ENCODE peak calls at places on chromosomes 11 and 22, in seven cellular contexts. N is activated T-helper 1 cell treated with Interleukin-2 at 50 U/mL for 16 hours; P is heart right ventricle; Z is mucosa of gallbladder; L is activated naive CD8-positive, alpha-beta T cell treated with anti-CD3 and anti-CD28 coated beads, Interleukin-2, amount 50 U/mL, for 24 hours; Y is frontal cortex; G is hippocampal formation. M is an unnamed sample.

GRCh38 chr11:76658651-76659650 is 11.6 kb downstream of the LRRC32 start:
- DNase-seq in N (no peak), P (no peak), Z (no peak), L (no peak), Y (no peak), G (no peak), M (no peak)

GRCh38 chr11:76808996-76809395 is 25.8 kb downstream of the TSKU start:
- DNase-seq in N (no peak), P (no peak), Z (no peak), L (no peak), Y (no peak), G (no peak), M (no peak)

GRCh38 chr11:92180664-92181251 is 43.9 kb upstream of the FAT3 start:
- DNase-seq in N (no peak), P (no peak), Z (no peak), L (no peak), Y (no peak), G (no peak), M (peak; percentile 16)

GRCh38 chr11:78228467-78228866 is 39.7 kb downstream of the USP35 start:
- DNase-seq in N (no peak), P (peak; percentile 55), Z (peak; percentile 39), L (no peak), Y (peak; percentile 54), G (peak; percentile 40), M (peak; percentile 55)

GRCh38 chr11:108786281-108786990 is 121.6 kb downstream of the DDX10 start:
- DNase-seq in N (no peak), P (no peak), Z (no peak), L (no peak), Y (no peak), G (no peak), M (peak; percentile 50)

GRCh38 chr11:3861698-3862097 is 6.2 kb downstream of the STIM1 start:
- DNase-seq in N (no peak), P (no peak), Z (no peak), L (peak; percentile 45), Y (no peak), G (no peak), M (no peak)

GRCh38 chr11:77668760-77669159 is 31.2 kb upstream of the CLNS1A start:
- DNase-seq in N (no peak), P (no peak), Z (no peak), L (no peak), Y (no peak), G (no peak), M (peak; percentile 59)

GRCh38 chr11:133500936-133501335 is 31.4 kb downstream of the OPCML start:
- DNase-seq in N (no peak), P (no peak), Z (peak; percentile 1), L (no peak), Y (no peak), G (no peak), M (no peak)

GRCh38 chr11:73257342-73258103 is 14.6 kb upstream of the P2RY6 start:
- DNase-seq in N (no peak), P (no peak), Z (no peak), L (no peak), Y (no peak), G (no peak), M (peak; percentile 87)

GRCh38 chr11:823441-824291 is 4.1 kb upstream of the CRACR2B start:
- DNase-seq in N (no peak), P (no peak), Z (no peak), L (no peak), Y (no peak), G (no peak), M (no peak)

GRCh38 chr22:35697142-35697541 is 20.5 kb upstream of the APOL5 start:
- DNase-seq in N (no peak), P (no peak), Z (no peak), L (no peak), Y (no peak), G (no peak), M (no peak)

GRCh38 chr22:40911772-40912171 is 39.4 kb upstream of the RBX1 start:
- DNase-seq in N (no peak), P (no peak), Z (no peak), L (no peak), Y (no peak), G (no peak), M (peak; percentile 21)

GRCh38 chr11:6052374-6052773 is 21.8 kb upstream of the OR56A1 start:
- DNase-seq in N (no peak), P (no peak), Z (no peak), L (no peak), Y (no peak), G (no peak), M (no peak)

GRCh38 chr11:61698173-61698965 is 18.2 kb downstream of the DAGLA start:
- DNase-seq in N (no peak), P (no peak), Z (no peak), L (no peak), Y (no peak), G (no peak), M (no peak)

GRCh38 chr22:19878461-19879247 is 24.0 kb upstream of the GNB1L start:
- DNase-seq in N (no peak), P (no peak), Z (no peak), L (no peak), Y (no peak), G (no peak), M (peak; percentile 28)

GRCh38 chr22:32852346-32853251 is 51.1 kb downstream of the TIMP3 start:
- DNase-seq in N (no peak), P (peak; percentile 76), Z (peak; percentile 54), L (no peak), Y (no peak), G (no peak), M (peak; percentile 4)

GRCh38 chr11:115848614-115849013 is 344.4 kb upstream of the CADM1 start:
- DNase-seq in N (no peak), P (no peak), Z (no peak), L (no peak), Y (no peak), G (no peak), M (no peak)

GRCh38 chr11:6548121-6548520 is 51.0 kb downstream of the DNHD1 start:
- DNase-seq in N (no peak), P (no peak), Z (no peak), L (no peak), Y (no peak), G (no peak), M (no peak)

GRCh38 chr22:32900856-32901255 is 99.4 kb downstream of the TIMP3 start:
- DNase-seq in N (no peak), P (no peak), Z (no peak), L (no peak), Y (no peak), G (no peak), M (no peak)

GRCh38 chr11:103317118-103317517 is 207.9 kb downstream of the DYNC2H1 start:
- DNase-seq in N (no peak), P (no peak), Z (no peak), L (no peak), Y (no peak), G (no peak), M (peak; percentile 49)

M was measured in iris pigment epithelial cell.